ENCODE peak calls at places on chromosomes 12 and 14, in nine cellular contexts. B is lung, N is PC-9, R is astrocyte, Q is A549, H is GM23338, S is Peyer's patch, C is ovary, P is mucosa of descending colon. X is an unnamed sample. For H3K4me1, the result is how much of the 10 kb centered on the place peaks cover.

GRCh38 chr14:52455291-52456088 is 96.8 kb downstream of the TXNDC16 start:
- DNase-seq in S (no peak), Q (no peak), P (no peak), C (no peak), R (peak), B (no peak), N (no peak), H (no peak), X (no peak)

GRCh38 chr14:57833304-57833703 is 32.6 kb downstream of the SLC35F4 start:
- DNase-seq in H (no peak), S (no peak), P (no peak), Q (peak), R (peak), B (no peak), N (peak), C (no peak), X (no peak)

GRCh38 chr12:84497819-84498218 is 414.8 kb downstream of the SLC6A15 start:
- DNase-seq in H (peak), S (no peak), P (peak), R (no peak), C (no peak), Q (no peak), N (no peak), B (no peak), X (no peak)

GRCh38 chr14:99674064-99674650 is 9.9 kb upstream of the CYP46A1 start:
- DNase-seq in Q (no peak), P (no peak), B (no peak), C (no peak), S (no peak), H (no peak), N (no peak), R (no peak), X (no peak)

GRCh38 chr12:132441871-132442863 is 47.8 kb upstream of the FBRSL1 start:
- DNase-seq in N (no peak), R (no peak), S (no peak), P (no peak), H (no peak), B (no peak), C (no peak), Q (no peak), X (no peak)

GRCh38 chr12:127588224-127588623 is 678.7 kb upstream of the TMEM132C start:
- DNase-seq in Q (no peak), P (peak), C (no peak), N (no peak), R (peak), B (no peak), H (peak), S (no peak), X (no peak)

GRCh38 chr12:104909761-104910160 is 48.3 kb downstream of the SLC41A2 start:
- DNase-seq in P (no peak), C (no peak), R (peak), H (no peak), Q (no peak), S (no peak), N (no peak), B (no peak), X (no peak)

GRCh38 chr14:74888164-74889158 is 6.7 kb downstream of the DLST start:
- DNase-seq in P (no peak), B (no peak), R (peak), C (no peak), N (peak), S (no peak), H (no peak), Q (no peak), X (peak)

GRCh38 chr12:570949-571794 is 92.1 kb downstream of the NINJ2 start:
- DNase-seq in C (peak), S (peak), Q (peak), P (peak), H (peak), R (peak), N (peak), B (peak), X (peak)

GRCh38 chr14:77003960-77004710 is 24.4 kb downstream of the IRF2BPL start:
- DNase-seq in B (peak), P (no peak), N (peak), Q (no peak), S (no peak), C (no peak), H (no peak), R (peak), X (peak)

GRCh38 chr14:72679591-72680151 is 214.2 kb downstream of the DPF3 start:
- DNase-seq in S (no peak), B (no peak), C (no peak), N (no peak), P (no peak), Q (no peak), H (peak), R (no peak), X (no peak)

GRCh38 chr12:25186788-25187397 is 8.1 kb downstream of the DNAI7 start:
- DNase-seq in C (no peak), Q (no peak), R (peak), B (no peak), P (no peak), H (no peak), N (no peak), S (no peak), X (no peak)

GRCh38 chr14:62654641-62655040 is 390.6 kb downstream of the KCNH5 start:
- DNase-seq in H (no peak), S (no peak), Q (no peak), C (no peak), P (no peak), B (no peak), R (peak), N (no peak), X (no peak)

GRCh38 chr12:18897816-18898215 is 159.9 kb downstream of the CAPZA3 start:
- DNase-seq in S (no peak), Q (no peak), N (no peak), H (no peak), R (no peak), B (no peak), P (no peak), C (no peak), X (no peak)

GRCh38 chr12:96427269-96427729 is 27.1 kb upstream of the CDK17 start:
- DNase-seq in N (peak), Q (peak), C (no peak), S (peak), P (peak), B (peak), R (peak), H (no peak), X (no peak)

GRCh38 chr14:84622357-84622756 is 907.6 kb upstream of the FLRT2 start:
- DNase-seq in R (peak), S (no peak), C (no peak), B (no peak), P (no peak), N (no peak), Q (no peak), H (no peak), X (no peak)

GRCh38 chr14:50741571-50741970 is 73.5 kb upstream of the SAV1 start:
- DNase-seq in N (peak), R (peak), C (no peak), B (no peak), Q (peak), S (no peak), P (no peak), H (no peak), X (no peak)

GRCh38 chr12:131348226-131349010 is 362.5 kb upstream of the SFSWAP start:
- DNase-seq in Q (no peak), P (no peak), N (no peak), S (no peak), R (no peak), C (no peak), H (no peak), B (no peak), X (no peak)

GRCh38 chr12:6213969-6214368 is 13.8 kb downstream of the CD9 start:
- DNase-seq in B (no peak), S (no peak), H (no peak), P (no peak), Q (no peak), R (no peak), N (no peak), C (no peak), X (no peak)

GRCh38 chr12:13024151-13024946 is 19.8 kb upstream of the FAM234B start:
- DNase-seq in S (no peak), Q (peak), N (peak), C (no peak), B (peak), R (no peak), P (peak), H (peak), X (no peak)
- H3K4me1 ChIP-seq in S (under half), Q (under half), N (under half), C (under half), B (under half), R (under half), P (under half), H (under half), X (under half)

GRCh38 chr14:70671652-70672327 is 30.1 kb downstream of the TTC9 start:
- DNase-seq in N (no peak), C (no peak), S (no peak), P (no peak), Q (no peak), R (no peak), B (no peak), H (no peak), X (no peak)
- H3K4me3 ChIP-seq in N (no peak), C (no peak), S (no peak), P (no peak), Q (no peak), R (no peak), B (no peak), H (no peak), X (no peak)

GRCh38 chr12:58204086-58204485 is 262.7 kb downstream of the ATP23 start:
- DNase-seq in R (peak), S (no peak), P (no peak), Q (no peak), B (no peak), C (no peak), H (no peak), N (no peak), X (no peak)

GRCh38 chr12:58206876-58207275 is 265.5 kb downstream of the ATP23 start:
- DNase-seq in B (no peak), Q (no peak), P (no peak), R (no peak), C (no peak), S (no peak), N (no peak), H (no peak), X (peak)

GRCh38 chr12:58202933-58203713 is 261.8 kb downstream of the ATP23 start:
- DNase-seq in H (no peak), P (no peak), N (no peak), R (no peak), Q (no peak), B (no peak), S (no peak), C (no peak), X (no peak)
- TF ChIP-seq CTCF in H (no peak), P (no peak), N (no peak), R (no peak), Q (no peak), B (no peak), S (no peak), C (no peak), X (no peak)

GRCh38 chr12:94592080-94592479 is 58.3 kb downstream of the TMCC3 start:
- DNase-seq in B (no peak), P (no peak), R (no peak), H (no peak), C (no peak), Q (no peak), N (no peak), S (no peak), X (no peak)

GRCh38 chr12:94596596-94596995 is 53.8 kb downstream of the TMCC3 start:
- DNase-seq in Q (no peak), H (no peak), C (no peak), S (no peak), N (peak), R (no peak), P (no peak), B (no peak), X (no peak)

GRCh38 chr12:94595152-94595551 is 55.2 kb downstream of the TMCC3 start:
- DNase-seq in P (no peak), N (peak), R (peak), S (no peak), B (no peak), H (no peak), Q (no peak), C (no peak), X (no peak)

GRCh38 chr12:94594443-94594825 is 55.9 kb downstream of the TMCC3 start:
- DNase-seq in C (no peak), P (no peak), H (no peak), N (no peak), S (no peak), Q (no peak), B (no peak), R (no peak), X (no peak)

GRCh38 chr12:94593822-94594442 is 56.4 kb downstream of the TMCC3 start:
- DNase-seq in S (no peak), B (no peak), C (no peak), R (no peak), Q (no peak), H (no peak), P (no peak), N (no peak), X (no peak)
- H3K4me1 ChIP-seq in S (under half), B (under half), C (under half), R (under half), Q (under half), H (under half), P (under half), N (half or more), X (under half)

GRCh38 chr14:103949386-103949785 is 7.1 kb upstream of the RD3L start:
- DNase-seq in C (no peak), N (no peak), H (no peak), R (no peak), P (no peak), S (no peak), B (no peak), Q (no peak), X (no peak)

GRCh38 chr14:103943673-103944072 is 1.3 kb upstream of the RD3L start:
- DNase-seq in N (no peak), R (no peak), B (no peak), Q (no peak), S (no peak), P (no peak), H (no peak), C (no peak), X (no peak)

GRCh38 chr14:103948442-103948841 is 6.1 kb upstream of the RD3L start:
- DNase-seq in P (no peak), S (no peak), H (no peak), R (no peak), B (no peak), N (no peak), Q (no peak), C (no peak), X (no peak)

GRCh38 chr14:103941973-103942736 is at the start of gene RD3L:
- DNase-seq in B (no peak), P (no peak), H (no peak), S (no peak), R (no peak), N (no peak), Q (no peak), C (no peak), X (no peak)

DNA sequence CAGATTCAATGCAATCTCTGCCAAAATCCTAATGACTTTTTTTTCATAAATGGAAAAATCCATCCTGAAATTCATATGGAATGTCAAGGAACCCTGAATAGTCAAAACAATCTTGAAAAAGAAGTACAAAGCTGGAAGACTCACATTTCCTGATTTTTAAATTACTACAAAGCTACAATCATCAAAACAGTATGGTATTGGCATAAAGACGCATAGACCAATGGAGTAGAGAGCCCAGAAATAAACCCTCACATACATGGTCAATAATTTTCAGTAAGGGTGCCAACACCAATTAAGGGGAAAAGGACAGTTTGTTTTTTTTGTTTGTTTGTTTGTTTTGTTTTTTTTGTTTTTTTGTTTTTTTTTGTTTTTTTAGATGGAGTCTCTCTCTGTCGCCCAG is 4.6 kb upstream of the RD3L start:
- DNase-seq in H (no peak), N (no peak), P (no peak), R (no peak), C (no peak), S (no peak), Q (no peak), B (no peak), X (no peak)
- H3K4me3 ChIP-seq in H (no peak), N (no peak), P (no peak), R (no peak), C (no peak), S (no peak), Q (no peak), B (no peak), X (no peak)

DNA sequence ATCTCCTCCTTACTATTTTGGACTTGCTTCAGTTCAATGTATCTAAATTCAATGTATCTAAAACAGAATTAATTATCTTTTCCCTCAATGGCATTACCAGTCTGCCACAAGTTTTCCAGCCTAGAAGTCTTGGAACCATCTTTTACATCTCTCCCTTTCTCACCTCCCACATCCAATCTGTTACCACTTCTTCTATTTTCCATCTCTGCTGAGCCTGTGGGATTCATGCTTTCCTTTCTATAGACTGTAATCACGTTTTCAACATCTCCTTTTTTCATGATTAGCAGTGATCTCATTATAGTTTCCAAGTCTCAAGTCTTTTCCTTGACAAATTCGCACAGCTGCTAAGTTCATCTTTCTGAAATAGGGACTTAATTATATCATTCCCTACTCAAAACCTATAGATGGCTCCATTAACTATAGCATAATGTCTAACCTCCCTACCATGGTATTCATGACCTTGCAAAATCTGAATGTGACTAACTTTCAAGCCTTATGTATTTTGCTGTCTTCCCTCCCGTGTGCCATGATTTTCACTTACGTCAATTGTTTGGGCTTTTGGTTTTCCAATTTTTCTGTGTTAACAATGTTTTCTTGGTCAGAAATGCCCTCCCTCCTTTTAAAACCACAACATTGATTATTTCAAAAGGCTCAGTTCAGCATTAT is 20.5 kb upstream of the PTPRB start:
- DNase-seq in R (no peak), H (no peak), B (no peak), N (no peak), C (no peak), P (no peak), S (no peak), Q (no peak), X (no peak)
- TF ChIP-seq CTCF in R (no peak), H (no peak), B (no peak), N (no peak), C (no peak), P (no peak), S (no peak), Q (no peak), X (no peak)

X was measured in Caco-2.